ENCODE peak calls at places on chromosome 1, in seven cellular contexts. B, T, A, Y, L, U and F are unnamed samples.

GRCh38 chr1:114510235-114511047 is 562 bp downstream of the TRIM33 start:
- DNase-seq in B (peak; percentile 43), T (peak; percentile 63), A (peak; percentile 50), Y (no peak), L (peak; percentile 62), U (no peak), F (peak; percentile 38)

GRCh38 chr1:87100271-87100670 is 185.8 kb downstream of the HS2ST1 start:
- DNase-seq in B (no peak), T (no peak), A (no peak), Y (no peak), L (no peak), U (no peak), F (no peak)

GRCh38 chr1:27233677-27234053 is 767 bp upstream of the WDTC1 start:
- DNase-seq in B (no peak), T (no peak), A (peak; percentile 16), Y (no peak), L (no peak), U (no peak), F (peak; percentile 10)

GRCh38 chr1:151399890-151400235 is 490 bp downstream of the PSMB4 start:
- DNase-seq in B (peak; percentile 57), T (no peak), A (peak; percentile 24), Y (no peak), L (no peak), U (peak; percentile 23), F (no peak)

GRCh38 chr1:183276386-183276785 is 90.3 kb downstream of the LAMC2 start:
- DNase-seq in B (no peak), T (no peak), A (no peak), Y (no peak), L (peak; percentile 10), U (no peak), F (no peak)

GRCh38 chr1:93844262-93845045 is 34.6 kb downstream of the DNTTIP2 start:
- DNase-seq in B (peak; percentile 94), T (no peak), A (no peak), Y (peak; percentile 47), L (peak; percentile 43), U (peak; percentile 88), F (peak; percentile 33)

GRCh38 chr1:23149110-23149509 is 19.5 kb downstream of the LUZP1 start:
- DNase-seq in B (no peak), T (no peak), A (no peak), Y (no peak), L (no peak), U (peak; percentile 11), F (no peak)

GRCh38 chr1:3453891-3454810 is at the start of gene ARHGEF16:
- DNase-seq in B (peak; percentile 44), T (no peak), A (peak; percentile 87), Y (no peak), L (peak; percentile 93), U (peak; percentile 12), F (peak; percentile 59)

GRCh38 chr1:57281324-57281723 is 142.5 kb downstream of the DAB1 start:
- DNase-seq in B (no peak), T (no peak), A (no peak), Y (no peak), L (no peak), U (no peak), F (no peak)

GRCh38 chr1:13824626-13825025 is 124.6 kb downstream of the PRDM2 start:
- DNase-seq in B (no peak), T (no peak), A (no peak), Y (no peak), L (no peak), U (no peak), F (no peak)

GRCh38 chr1:160367516-160367900 is 637 bp downstream of the NHLH1 start:
- DNase-seq in B (no peak), T (no peak), A (no peak), Y (no peak), L (no peak), U (no peak), F (no peak)

GRCh38 chr1:151165281-151165737 is 393 bp downstream of the LYSMD1 start:
- DNase-seq in B (peak; percentile 60), T (no peak), A (peak; percentile 77), Y (peak; percentile 31), L (no peak), U (peak; percentile 64), F (no peak)

GRCh38 chr1:67683736-67684525 is 1.1 kb upstream of the GADD45A start:
- DNase-seq in B (no peak), T (no peak), A (no peak), Y (no peak), L (no peak), U (peak; percentile 30), F (no peak)

GRCh38 chr1:56070601-56071000 is 508.8 kb downstream of the PLPP3 start:
- DNase-seq in B (no peak), T (no peak), A (no peak), Y (no peak), L (no peak), U (peak; percentile 86), F (no peak)

GRCh38 chr1:164880644-164881043 is 321.7 kb downstream of the PBX1 start:
- DNase-seq in B (no peak), T (no peak), A (no peak), Y (no peak), L (no peak), U (no peak), F (no peak)

GRCh38 chr1:228090613-228091081 is 8.1 kb downstream of the ARF1 start:
- DNase-seq in B (peak; percentile 45), T (no peak), A (no peak), Y (no peak), L (peak; percentile 25), U (peak; percentile 30), F (no peak)

GRCh38 chr1:227781314-227781930 is 34.1 kb upstream of the PRSS38 start:
- DNase-seq in B (no peak), T (no peak), A (no peak), Y (no peak), L (peak; percentile 20), U (no peak), F (no peak)

GRCh38 chr1:151831605-151832004 is at the start of gene RORC:
- DNase-seq in B (no peak), T (no peak), A (no peak), Y (no peak), L (peak; percentile 88), U (no peak), F (no peak)

GRCh38 chr1:18618546-18619466 is 11.8 kb upstream of the PAX7 start:
- DNase-seq in B (peak; percentile 5), T (no peak), A (no peak), Y (no peak), L (no peak), U (no peak), F (no peak)

GRCh38 chr1:192793983-192794767 is 14.7 kb upstream of the RGS2 start:
- DNase-seq in B (no peak), T (no peak), A (no peak), Y (no peak), L (no peak), U (no peak), F (no peak)

GRCh38 chr1:20473894-20474293 is 12.1 kb downstream of the CAMK2N1 start:
- DNase-seq in B (no peak), T (no peak), A (no peak), Y (no peak), L (no peak), U (no peak), F (no peak)

GRCh38 chr1:55150880-55151582 is 64.1 kb downstream of the USP24 start:
- DNase-seq in B (no peak), T (no peak), A (no peak), Y (no peak), L (no peak), U (no peak), F (no peak)

GRCh38 chr1:229694053-229694693 is 68.1 kb downstream of the URB2 start:
- DNase-seq in B (peak; percentile 92), T (no peak), A (peak; percentile 53), Y (peak; percentile 92), L (peak; percentile 47), U (peak; percentile 77), F (peak; percentile 95)

GRCh38 chr1:25799758-25800537 is at the start of gene SELENON:
- DNase-seq in B (peak; percentile 47), T (peak; percentile 49), A (peak; percentile 80), Y (no peak), L (peak; percentile 60), U (peak; percentile 45), F (peak; percentile 59)

GRCh38 chr1:116178837-116179236 is 67.6 kb downstream of the MAB21L3 start:
- DNase-seq in B (no peak), T (no peak), A (no peak), Y (no peak), L (peak; percentile 31), U (no peak), F (no peak)

GRCh38 chr1:42379794-42380616 is 587 bp upstream of the RIMKLA start:
- DNase-seq in B (peak; percentile 33), T (peak; percentile 45), A (peak; percentile 17), Y (no peak), L (no peak), U (peak; percentile 28), F (no peak)

GRCh38 chr1:200139661-200140250 is 112.2 kb downstream of the NR5A2 start:
- DNase-seq in B (peak; percentile 81), T (no peak), A (no peak), Y (peak; percentile 17), L (no peak), U (peak; percentile 76), F (peak; percentile 28)

GRCh38 chr1:84724128-84724860 is 34.0 kb upstream of the SSX2IP start:
- DNase-seq in B (no peak), T (no peak), A (peak; percentile 85), Y (no peak), L (no peak), U (no peak), F (peak; percentile 17)

GRCh38 chr1:82227696-82228095 is 427.0 kb downstream of the ADGRL2 start:
- DNase-seq in B (peak; percentile 48), T (no peak), A (no peak), Y (peak; percentile 47), L (no peak), U (peak; percentile 72), F (no peak)

GRCh38 chr1:151945725-151946365 is 36.5 kb upstream of the THEM4 start:
- DNase-seq in B (peak; percentile 96), T (no peak), A (peak; percentile 76), Y (peak; percentile 81), L (peak; percentile 73), U (peak; percentile 97), F (peak; percentile 81)

GRCh38 chr1:47579809-47580208 is 142.0 kb downstream of the FOXD2 start:
- DNase-seq in B (no peak), T (no peak), A (no peak), Y (no peak), L (no peak), U (no peak), F (no peak)

GRCh38 chr1:244207935-244208244 is 156.8 kb downstream of the ZBTB18 start:
- DNase-seq in B (peak; percentile 28), T (no peak), A (no peak), Y (no peak), L (no peak), U (no peak), F (no peak)